ENCODE peak calls at places on chromosome 14, in nine cellular contexts. One of them, this sample, is unnamed.

GRCh38 chr14:54730156-54730961 is 163.4 kb downstream of the SAMD4A start:
- DNase-seq in GM13977: peak
- DNase-seq in breast epithelium: no peak
- DNase-seq in hepatocyte: no peak
- DNase-seq in HFFc6: peak
- DNase-seq in GM20000: peak
- DNase-seq in thoracic aorta: no peak
- DNase-seq in ovary: no peak
- DNase-seq in left ventricle myocardium inferior: no peak
- DNase-seq in this sample: peak

GRCh38 chr14:78310263-78310662 is 140.1 kb downstream of the NRXN3 start:
- DNase-seq in ovary: no peak
- DNase-seq in hepatocyte: no peak
- DNase-seq in left ventricle myocardium inferior: no peak
- DNase-seq in GM13977: no peak
- DNase-seq in HFFc6: no peak
- DNase-seq in thoracic aorta: no peak
- DNase-seq in GM20000: no peak
- DNase-seq in breast epithelium: no peak
- DNase-seq in this sample: no peak

GRCh38 chr14:101880016-101880297 is 84.4 kb upstream of the DYNC1H1 start:
- DNase-seq in breast epithelium: no peak
- DNase-seq in thoracic aorta: no peak
- DNase-seq in GM20000: peak
- DNase-seq in left ventricle myocardium inferior: no peak
- DNase-seq in GM13977: peak
- DNase-seq in hepatocyte: no peak
- DNase-seq in HFFc6: no peak
- DNase-seq in ovary: no peak
- DNase-seq in this sample: no peak

GRCh38 chr14:45972416-45972815 is 679.2 kb downstream of the RPL10L start:
- DNase-seq in GM20000: no peak
- DNase-seq in GM13977: no peak
- DNase-seq in hepatocyte: no peak
- DNase-seq in thoracic aorta: no peak
- DNase-seq in left ventricle myocardium inferior: no peak
- DNase-seq in ovary: no peak
- DNase-seq in HFFc6: no peak
- DNase-seq in breast epithelium: no peak
- DNase-seq in this sample: no peak

GRCh38 chr14:45198551-45198950 is 54.5 kb downstream of the MIS18BP1 start:
- DNase-seq in HFFc6: no peak
- DNase-seq in hepatocyte: no peak
- DNase-seq in thoracic aorta: no peak
- DNase-seq in breast epithelium: no peak
- DNase-seq in GM20000: no peak
- DNase-seq in left ventricle myocardium inferior: no peak
- DNase-seq in GM13977: no peak
- DNase-seq in ovary: no peak
- DNase-seq in this sample: no peak

GRCh38 chr14:24952851-24953666 is 96.9 kb downstream of the STXBP6 start:
- DNase-seq in ovary: no peak
- DNase-seq in hepatocyte: peak
- DNase-seq in GM13977: no peak
- DNase-seq in breast epithelium: no peak
- DNase-seq in thoracic aorta: no peak
- DNase-seq in HFFc6: no peak
- DNase-seq in GM20000: no peak
- DNase-seq in left ventricle myocardium inferior: no peak
- DNase-seq in this sample: no peak

GRCh38 chr14:32939254-32940065 is 781 bp downstream of the NPAS3 start:
- DNase-seq in hepatocyte: peak
- DNase-seq in GM13977: peak
- DNase-seq in GM20000: peak
- DNase-seq in thoracic aorta: no peak
- DNase-seq in left ventricle myocardium inferior: peak
- DNase-seq in HFFc6: no peak
- DNase-seq in ovary: peak
- DNase-seq in breast epithelium: peak
- DNase-seq in this sample: peak

GRCh38 chr14:53409974-53410373 is 256.9 kb upstream of the DDHD1 start:
- DNase-seq in HFFc6: peak
- DNase-seq in thoracic aorta: no peak
- DNase-seq in GM20000: no peak
- DNase-seq in breast epithelium: no peak
- DNase-seq in GM13977: no peak
- DNase-seq in left ventricle myocardium inferior: no peak
- DNase-seq in ovary: no peak
- DNase-seq in hepatocyte: no peak
- DNase-seq in this sample: no peak

GRCh38 chr14:36522972-36523685 is 3.1 kb upstream of the NKX2-1 start:
- DNase-seq in ovary: no peak
- DNase-seq in breast epithelium: no peak
- DNase-seq in HFFc6: no peak
- DNase-seq in left ventricle myocardium inferior: no peak
- DNase-seq in GM20000: no peak
- DNase-seq in GM13977: peak
- DNase-seq in hepatocyte: no peak
- DNase-seq in thoracic aorta: no peak
- DNase-seq in this sample: peak

GRCh38 chr14:36525746-36526099 is 5.7 kb upstream of the NKX2-1 start:
- DNase-seq in left ventricle myocardium inferior: no peak
- DNase-seq in breast epithelium: no peak
- DNase-seq in GM13977: no peak
- DNase-seq in GM20000: no peak
- DNase-seq in ovary: no peak
- DNase-seq in hepatocyte: no peak
- DNase-seq in thoracic aorta: no peak
- DNase-seq in HFFc6: no peak
- DNase-seq in this sample: no peak

GRCh38 chr14:36524220-36524837 is 4.3 kb upstream of the NKX2-1 start:
- DNase-seq in breast epithelium: no peak
- DNase-seq in GM20000: no peak
- DNase-seq in HFFc6: no peak
- DNase-seq in left ventricle myocardium inferior: no peak
- DNase-seq in GM13977: peak
- DNase-seq in thoracic aorta: no peak
- DNase-seq in ovary: no peak
- DNase-seq in hepatocyte: no peak
- DNase-seq in this sample: peak

GRCh38 chr14:36522347-36522971 is 2.4 kb upstream of the NKX2-1 start:
- DNase-seq in HFFc6: no peak
- DNase-seq in thoracic aorta: no peak
- DNase-seq in left ventricle myocardium inferior: no peak
- DNase-seq in breast epithelium: no peak
- DNase-seq in GM13977: peak
- DNase-seq in ovary: no peak
- DNase-seq in GM20000: no peak
- DNase-seq in hepatocyte: no peak
- DNase-seq in this sample: peak

DNA sequence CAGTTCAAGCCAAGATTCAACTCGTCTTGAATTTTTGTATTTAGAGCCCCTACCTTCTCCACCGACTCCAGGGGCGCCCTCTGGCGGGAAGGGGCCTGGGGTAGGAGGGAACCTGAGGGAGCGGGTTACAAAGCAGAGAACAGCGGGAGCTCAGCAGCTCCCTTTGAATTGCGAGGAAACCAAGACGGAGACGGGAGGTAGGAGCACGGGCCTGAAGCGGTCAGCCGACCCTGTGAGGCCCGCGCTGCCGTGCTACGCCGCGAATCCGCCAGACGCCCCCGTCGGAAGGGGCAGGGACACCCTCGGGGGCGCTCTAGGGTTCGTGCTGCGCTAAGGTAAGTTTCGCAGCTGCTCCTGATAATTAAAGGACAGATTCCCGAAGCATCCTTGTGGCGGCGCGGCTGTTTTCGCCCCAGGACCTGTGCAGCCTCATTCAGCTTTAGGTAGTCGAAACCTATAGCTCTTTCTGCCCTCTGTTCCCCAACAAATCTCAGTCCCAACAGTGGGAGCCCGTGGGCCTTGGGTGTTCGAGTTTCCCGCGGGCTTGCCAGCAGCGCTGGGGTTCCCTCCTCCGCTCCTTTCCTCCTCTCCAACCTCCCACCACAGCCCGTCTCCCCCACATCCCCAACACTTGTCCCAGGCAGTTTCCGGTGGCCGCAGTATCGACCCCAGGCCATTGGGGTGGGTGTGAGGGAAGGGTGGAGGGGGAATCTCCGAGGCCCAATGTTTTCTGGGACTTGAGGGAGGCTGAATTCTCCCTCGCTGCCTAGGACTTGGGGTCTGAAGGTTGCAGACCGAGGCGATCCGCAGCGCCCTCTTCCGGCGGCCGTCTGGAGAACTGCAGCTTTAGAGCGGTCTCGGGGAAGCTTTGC is 5.1 kb upstream of the NKX2-1 start:
- DNase-seq in thoracic aorta: no peak
- DNase-seq in ovary: no peak
- DNase-seq in GM13977: peak
- DNase-seq in HFFc6: no peak
- DNase-seq in hepatocyte: peak
- DNase-seq in left ventricle myocardium inferior: no peak
- DNase-seq in breast epithelium: no peak
- DNase-seq in GM20000: peak
- DNase-seq in this sample: peak
- TF ChIP-seq CTCF in thoracic aorta: peak
- TF ChIP-seq CTCF in ovary: no peak
- TF ChIP-seq CTCF in GM13977: peak
- TF ChIP-seq CTCF in HFFc6: peak
- TF ChIP-seq CTCF in hepatocyte: peak
- TF ChIP-seq CTCF in left ventricle myocardium inferior: peak
- TF ChIP-seq CTCF in breast epithelium: peak
- TF ChIP-seq CTCF in GM20000: peak
- TF ChIP-seq CTCF in this sample: peak

DNA sequence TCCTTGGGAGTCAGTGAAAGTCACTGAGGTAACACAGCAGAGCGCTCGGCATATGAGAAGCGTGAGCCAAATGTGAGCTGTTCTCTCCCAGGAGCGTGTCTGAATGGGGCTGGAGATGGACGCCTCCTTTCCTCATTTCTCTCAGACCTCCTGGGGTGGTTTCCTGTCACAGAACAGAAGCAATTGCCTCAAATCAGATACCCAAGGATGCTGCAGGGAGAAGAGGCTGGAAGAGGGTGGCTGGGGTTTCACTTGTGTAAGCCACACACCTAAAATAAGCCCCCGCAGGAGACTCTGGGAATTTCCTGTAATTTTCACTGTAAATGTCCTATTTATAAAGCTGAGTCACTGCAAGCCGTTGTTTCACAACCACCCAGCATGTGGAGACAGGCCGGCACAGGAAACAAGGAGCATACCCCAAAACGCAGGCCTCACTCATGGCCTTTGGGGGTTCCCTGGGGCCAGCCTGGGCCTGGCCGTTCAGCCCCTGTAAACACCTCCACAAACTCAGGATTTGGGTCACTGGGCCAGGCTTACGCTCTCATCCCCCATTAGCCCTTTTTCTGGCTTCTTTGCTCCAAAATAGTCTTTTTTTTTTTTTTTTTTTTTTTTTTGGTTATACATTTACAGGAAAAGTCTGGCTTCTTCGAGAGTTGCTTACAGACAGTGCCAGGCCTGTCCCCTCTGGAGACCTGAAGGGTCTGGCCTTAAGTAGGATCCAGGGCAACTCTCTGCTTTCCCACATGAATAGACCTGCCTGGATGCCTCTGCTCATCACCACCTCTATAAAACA is 55.3 kb downstream of the VCPKMT start:
- DNase-seq in breast epithelium: no peak
- DNase-seq in ovary: peak
- DNase-seq in GM20000: peak
- DNase-seq in hepatocyte: peak
- DNase-seq in GM13977: peak
- DNase-seq in thoracic aorta: peak
- DNase-seq in HFFc6: peak
- DNase-seq in left ventricle myocardium inferior: peak
- DNase-seq in this sample: peak
- TF ChIP-seq CTCF in breast epithelium: peak
- TF ChIP-seq CTCF in ovary: no peak
- TF ChIP-seq CTCF in GM20000: no peak
- TF ChIP-seq CTCF in hepatocyte: peak
- TF ChIP-seq CTCF in GM13977: no peak
- TF ChIP-seq CTCF in thoracic aorta: peak
- TF ChIP-seq CTCF in HFFc6: peak
- TF ChIP-seq CTCF in left ventricle myocardium inferior: peak
- TF ChIP-seq CTCF in this sample: no peak

DNA sequence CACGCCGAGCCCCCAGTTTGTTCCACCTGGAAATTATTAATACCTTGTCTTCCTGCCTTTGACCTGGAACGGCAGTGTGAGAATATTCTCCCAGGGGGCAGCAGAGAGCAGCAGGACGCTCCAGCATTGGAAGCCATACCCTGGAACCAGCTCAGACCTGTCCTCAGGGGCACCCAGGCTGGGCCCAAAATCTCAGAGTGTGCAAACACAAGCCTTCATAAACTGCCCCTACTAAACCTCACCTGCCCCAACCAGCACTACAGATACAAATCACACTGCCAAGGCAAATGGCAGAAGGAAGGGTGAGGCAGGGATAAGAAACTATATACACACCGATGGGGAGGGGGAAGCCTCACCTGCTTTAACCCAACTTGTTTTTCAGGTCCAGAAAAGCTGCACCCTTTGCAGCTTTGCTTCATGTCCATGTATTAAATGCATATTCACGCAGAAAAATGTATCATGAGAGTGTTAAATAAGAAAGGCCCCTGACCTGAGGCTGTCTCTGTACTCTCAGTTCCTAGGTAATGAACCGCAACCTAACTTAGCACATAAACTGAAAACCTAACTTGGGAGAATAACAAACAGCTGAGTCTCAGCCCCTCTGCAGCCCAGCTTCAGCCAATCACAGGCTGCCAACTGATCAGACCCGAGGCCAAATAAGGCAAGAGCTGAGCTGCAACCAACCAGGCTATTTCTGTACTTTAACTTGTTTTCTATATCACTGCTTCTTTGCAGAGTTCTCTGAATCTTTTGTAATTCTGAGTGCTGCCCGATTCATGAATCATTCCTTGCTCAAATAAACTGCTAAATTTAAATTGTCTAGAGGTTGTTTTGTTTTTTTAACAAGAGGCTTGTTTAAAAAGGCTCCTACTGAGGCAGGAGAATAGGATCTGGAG is 130.1 kb downstream of the SPTSSA start:
- DNase-seq in left ventricle myocardium inferior: peak
- DNase-seq in GM13977: peak
- DNase-seq in thoracic aorta: no peak
- DNase-seq in GM20000: peak
- DNase-seq in breast epithelium: peak
- DNase-seq in hepatocyte: peak
- DNase-seq in HFFc6: peak
- DNase-seq in ovary: no peak
- DNase-seq in this sample: peak
- TF ChIP-seq CTCF in left ventricle myocardium inferior: peak
- TF ChIP-seq CTCF in GM13977: peak
- TF ChIP-seq CTCF in thoracic aorta: peak
- TF ChIP-seq CTCF in GM20000: peak
- TF ChIP-seq CTCF in breast epithelium: peak
- TF ChIP-seq CTCF in hepatocyte: peak
- TF ChIP-seq CTCF in HFFc6: peak
- TF ChIP-seq CTCF in ovary: peak
- TF ChIP-seq CTCF in this sample: peak

GRCh38 chr14:51240804-51241380 is 845 bp downstream of the TMX1 start:
- DNase-seq in HFFc6: no peak
- DNase-seq in breast epithelium: no peak
- DNase-seq in GM13977: no peak
- DNase-seq in thoracic aorta: no peak
- DNase-seq in GM20000: no peak
- DNase-seq in left ventricle myocardium inferior: no peak
- DNase-seq in hepatocyte: no peak
- DNase-seq in ovary: no peak
- DNase-seq in this sample: no peak

GRCh38 chr14:51239813-51240803 is at the start of gene TMX1:
- DNase-seq in GM20000: peak
- DNase-seq in GM13977: peak
- DNase-seq in left ventricle myocardium inferior: peak
- DNase-seq in thoracic aorta: peak
- DNase-seq in HFFc6: peak
- DNase-seq in hepatocyte: peak
- DNase-seq in ovary: peak
- DNase-seq in breast epithelium: peak
- DNase-seq in this sample: peak

GRCh38 chr14:51244591-51244990 is 4.5 kb downstream of the TMX1 start:
- DNase-seq in GM13977: no peak
- DNase-seq in HFFc6: no peak
- DNase-seq in GM20000: no peak
- DNase-seq in hepatocyte: no peak
- DNase-seq in thoracic aorta: no peak
- DNase-seq in breast epithelium: no peak
- DNase-seq in left ventricle myocardium inferior: no peak
- DNase-seq in ovary: no peak
- DNase-seq in this sample: no peak

GRCh38 chr14:51246032-51246431 is 6.0 kb downstream of the TMX1 start:
- DNase-seq in hepatocyte: no peak
- DNase-seq in breast epithelium: no peak
- DNase-seq in left ventricle myocardium inferior: no peak
- DNase-seq in GM13977: no peak
- DNase-seq in ovary: no peak
- DNase-seq in thoracic aorta: no peak
- DNase-seq in HFFc6: no peak
- DNase-seq in GM20000: no peak
- DNase-seq in this sample: no peak

GRCh38 chr14:51242545-51243490 is 2.8 kb downstream of the TMX1 start:
- DNase-seq in GM13977: no peak
- DNase-seq in thoracic aorta: no peak
- DNase-seq in HFFc6: no peak
- DNase-seq in left ventricle myocardium inferior: no peak
- DNase-seq in GM20000: no peak
- DNase-seq in ovary: no peak
- DNase-seq in hepatocyte: no peak
- DNase-seq in breast epithelium: no peak
- DNase-seq in this sample: no peak
- TF ChIP-seq CTCF in GM13977: peak
- TF ChIP-seq CTCF in thoracic aorta: no peak
- TF ChIP-seq CTCF in HFFc6: peak
- TF ChIP-seq CTCF in left ventricle myocardium inferior: no peak
- TF ChIP-seq CTCF in GM20000: no peak
- TF ChIP-seq CTCF in ovary: no peak
- TF ChIP-seq CTCF in hepatocyte: no peak
- TF ChIP-seq CTCF in breast epithelium: no peak
- TF ChIP-seq CTCF in this sample: peak

This sample was measured in GM13976.